ENCODE peak calls at places on chromosomes 16 and 17, in nine cellular contexts. One of them, this sample, is unnamed.

GRCh38 chr17:3474212-3474611 is 1.6 kb upstream of the ASPA start:
- DNase-seq in HEK293T: no peak
- DNase-seq in NCI-H1105 treated with DMSO at 0.1 percent for 48 hours: no peak
- DNase-seq in SJSA1: no peak
- DNase-seq in cardiac fibroblast: peak; percentile 60
- DNase-seq in HT1080: no peak
- DNase-seq in activated CD4-positive, CD25-positive, alpha-beta regulatory T cell: no peak
- DNase-seq in KBM-7: no peak
- DNase-seq in C1 segment of cervical spinal cord: no peak
- DNase-seq in this sample: no peak

GRCh38 chr17:17808706-17809432 is 27.9 kb downstream of the SREBF1 start:
- DNase-seq in HEK293T: no peak
- DNase-seq in NCI-H1105 treated with DMSO at 0.1 percent for 48 hours: no peak
- DNase-seq in SJSA1: no peak
- DNase-seq in cardiac fibroblast: peak; percentile 63
- DNase-seq in HT1080: no peak
- DNase-seq in activated CD4-positive, CD25-positive, alpha-beta regulatory T cell: no peak
- DNase-seq in KBM-7: peak; percentile 31
- DNase-seq in C1 segment of cervical spinal cord: no peak
- DNase-seq in this sample: no peak

GRCh38 chr17:4485676-4486646 is 12.7 kb upstream of the SPNS2 start:
- DNase-seq in HEK293T: no peak
- DNase-seq in NCI-H1105 treated with DMSO at 0.1 percent for 48 hours: no peak
- DNase-seq in SJSA1: no peak
- DNase-seq in cardiac fibroblast: no peak
- DNase-seq in HT1080: no peak
- DNase-seq in activated CD4-positive, CD25-positive, alpha-beta regulatory T cell: no peak
- DNase-seq in KBM-7: no peak
- DNase-seq in C1 segment of cervical spinal cord: no peak
- DNase-seq in this sample: no peak

GRCh38 chr17:1999557-2000251 is 25.4 kb downstream of the RTN4RL1 start:
- DNase-seq in HEK293T: no peak
- DNase-seq in NCI-H1105 treated with DMSO at 0.1 percent for 48 hours: no peak
- DNase-seq in SJSA1: no peak
- DNase-seq in cardiac fibroblast: peak; percentile 45
- DNase-seq in HT1080: no peak
- DNase-seq in activated CD4-positive, CD25-positive, alpha-beta regulatory T cell: no peak
- DNase-seq in KBM-7: peak; percentile 79
- DNase-seq in C1 segment of cervical spinal cord: no peak
- DNase-seq in this sample: no peak

GRCh38 chr16:25135239-25135878 is 23.8 kb downstream of the LCMT1 start:
- DNase-seq in HEK293T: no peak
- DNase-seq in NCI-H1105 treated with DMSO at 0.1 percent for 48 hours: no peak
- DNase-seq in SJSA1: no peak
- DNase-seq in cardiac fibroblast: peak; percentile 26
- DNase-seq in HT1080: peak; percentile 58
- DNase-seq in activated CD4-positive, CD25-positive, alpha-beta regulatory T cell: no peak
- DNase-seq in KBM-7: no peak
- DNase-seq in C1 segment of cervical spinal cord: no peak
- DNase-seq in this sample: no peak

GRCh38 chr16:88743693-88744519 is 37.6 kb downstream of the CTU2 start:
- DNase-seq in HEK293T: peak; percentile 90
- DNase-seq in NCI-H1105 treated with DMSO at 0.1 percent for 48 hours: peak; percentile 11
- DNase-seq in SJSA1: peak; percentile 84
- DNase-seq in cardiac fibroblast: peak; percentile 76
- DNase-seq in HT1080: peak; percentile 56
- DNase-seq in activated CD4-positive, CD25-positive, alpha-beta regulatory T cell: peak; percentile 63
- DNase-seq in KBM-7: peak; percentile 61
- DNase-seq in C1 segment of cervical spinal cord: no peak
- DNase-seq in this sample: peak; percentile 24

GRCh38 chr16:71807905-71808592 is 585 bp downstream of the AP1G1 start:
- DNase-seq in HEK293T: peak; percentile 18
- DNase-seq in NCI-H1105 treated with DMSO at 0.1 percent for 48 hours: no peak
- DNase-seq in SJSA1: no peak
- DNase-seq in cardiac fibroblast: peak; percentile 19
- DNase-seq in HT1080: no peak
- DNase-seq in activated CD4-positive, CD25-positive, alpha-beta regulatory T cell: peak; percentile 56
- DNase-seq in KBM-7: no peak
- DNase-seq in C1 segment of cervical spinal cord: no peak
- DNase-seq in this sample: no peak

GRCh38 chr16:68995011-68995504 is 110.4 kb upstream of the HAS3 start:
- DNase-seq in HEK293T: peak; percentile 28
- DNase-seq in NCI-H1105 treated with DMSO at 0.1 percent for 48 hours: no peak
- DNase-seq in SJSA1: peak; percentile 57
- DNase-seq in cardiac fibroblast: peak; percentile 54
- DNase-seq in HT1080: peak; percentile 63
- DNase-seq in activated CD4-positive, CD25-positive, alpha-beta regulatory T cell: no peak
- DNase-seq in KBM-7: peak; percentile 36
- DNase-seq in C1 segment of cervical spinal cord: no peak
- DNase-seq in this sample: peak; percentile 2

GRCh38 chr17:1649116-1649843 is 386 bp downstream of the RILP start:
- DNase-seq in HEK293T: peak; percentile 73
- DNase-seq in NCI-H1105 treated with DMSO at 0.1 percent for 48 hours: peak; percentile 58
- DNase-seq in SJSA1: peak; percentile 89
- DNase-seq in cardiac fibroblast: peak; percentile 91
- DNase-seq in HT1080: peak; percentile 87
- DNase-seq in activated CD4-positive, CD25-positive, alpha-beta regulatory T cell: peak; percentile 55
- DNase-seq in KBM-7: peak; percentile 82
- DNase-seq in C1 segment of cervical spinal cord: no peak
- DNase-seq in this sample: peak; percentile 85

GRCh38 chr17:73956595-73957465 is 246.6 kb upstream of the RPL38 start:
- DNase-seq in HEK293T: peak; percentile 80
- DNase-seq in NCI-H1105 treated with DMSO at 0.1 percent for 48 hours: peak; percentile 29
- DNase-seq in SJSA1: no peak
- DNase-seq in cardiac fibroblast: peak; percentile 10
- DNase-seq in HT1080: peak; percentile 33
- DNase-seq in activated CD4-positive, CD25-positive, alpha-beta regulatory T cell: peak; percentile 4
- DNase-seq in KBM-7: peak; percentile 49
- DNase-seq in C1 segment of cervical spinal cord: no peak
- DNase-seq in this sample: no peak

GRCh38 chr17:30170415-30170987 is 53.9 kb downstream of the NSRP1 start:
- DNase-seq in HEK293T: no peak
- DNase-seq in NCI-H1105 treated with DMSO at 0.1 percent for 48 hours: peak; percentile 13
- DNase-seq in SJSA1: no peak
- DNase-seq in cardiac fibroblast: no peak
- DNase-seq in HT1080: no peak
- DNase-seq in activated CD4-positive, CD25-positive, alpha-beta regulatory T cell: no peak
- DNase-seq in KBM-7: no peak
- DNase-seq in C1 segment of cervical spinal cord: no peak
- DNase-seq in this sample: no peak

GRCh38 chr17:81635973-81636504 is 873 bp downstream of the NPLOC4 start:
- DNase-seq in HEK293T: no peak
- DNase-seq in NCI-H1105 treated with DMSO at 0.1 percent for 48 hours: no peak
- DNase-seq in SJSA1: no peak
- DNase-seq in cardiac fibroblast: no peak
- DNase-seq in HT1080: no peak
- DNase-seq in activated CD4-positive, CD25-positive, alpha-beta regulatory T cell: no peak
- DNase-seq in KBM-7: no peak
- DNase-seq in C1 segment of cervical spinal cord: no peak
- DNase-seq in this sample: no peak

GRCh38 chr16:89423709-89424260 is 66.6 kb downstream of the ANKRD11 start:
- DNase-seq in HEK293T: no peak
- DNase-seq in NCI-H1105 treated with DMSO at 0.1 percent for 48 hours: no peak
- DNase-seq in SJSA1: no peak
- DNase-seq in cardiac fibroblast: no peak
- DNase-seq in HT1080: no peak
- DNase-seq in activated CD4-positive, CD25-positive, alpha-beta regulatory T cell: no peak
- DNase-seq in KBM-7: no peak
- DNase-seq in C1 segment of cervical spinal cord: no peak
- DNase-seq in this sample: no peak

GRCh38 chr16:14955546-14956231 is 18.4 kb downstream of the NPIPA1 start:
- DNase-seq in HEK293T: no peak
- DNase-seq in NCI-H1105 treated with DMSO at 0.1 percent for 48 hours: no peak
- DNase-seq in SJSA1: no peak
- DNase-seq in cardiac fibroblast: no peak
- DNase-seq in HT1080: no peak
- DNase-seq in activated CD4-positive, CD25-positive, alpha-beta regulatory T cell: no peak
- DNase-seq in KBM-7: no peak
- DNase-seq in C1 segment of cervical spinal cord: no peak
- DNase-seq in this sample: no peak

GRCh38 chr17:77319211-77320031 is 178.7 kb downstream of the SEC14L1 start:
- DNase-seq in HEK293T: peak; percentile 67
- DNase-seq in NCI-H1105 treated with DMSO at 0.1 percent for 48 hours: no peak
- DNase-seq in SJSA1: peak; percentile 97
- DNase-seq in cardiac fibroblast: peak; percentile 85
- DNase-seq in HT1080: peak; percentile 88
- DNase-seq in activated CD4-positive, CD25-positive, alpha-beta regulatory T cell: peak; percentile 28
- DNase-seq in KBM-7: peak; percentile 88
- DNase-seq in C1 segment of cervical spinal cord: no peak
- DNase-seq in this sample: peak; percentile 85

This sample was measured in T1000.